ENCODE peak calls at places on chromosomes 4 and X, in ten cellular contexts. G is aorta; A is omental fat pad; N is stimulated activated CD4-positive, alpha-beta T cell treated with anti-CD3 and anti-CD28 coated beads, TNF-alpha, amount 100 ng/mL, for 48 hours; F is body of pancreas; E is dermis blood vessel endothelial cell; O is activated gamma-delta T cell treated with Interleukin-2 at 50 U/mL for 16 hours; P is H7; C is CD4-positive, alpha-beta T cell; T is renal cortical epithelial cell. Z is an unnamed sample.

GRCh38 chrX:72045552-72046277 is 86.0 kb downstream of the RTL5 start:
- DNase-seq in G (no peak), A (no peak), N (no peak), F (no peak), E (peak; percentile 52), O (no peak), P (peak; percentile 72), C (no peak), T (no peak), Z (no peak)

GRCh38 chr4:95120456-95120855 is 362.7 kb downstream of the BMPR1B start:
- DNase-seq in G (no peak), A (no peak), N (no peak), F (no peak), E (no peak), O (no peak), P (no peak), C (no peak), T (no peak), Z (no peak)

GRCh38 chr4:115090483-115091075 is 22.8 kb downstream of the NDST4 start:
- DNase-seq in G (no peak), A (no peak), N (no peak), F (no peak), E (peak; percentile 23), O (no peak), P (peak; percentile 0), C (no peak), T (peak; percentile 37), Z (no peak)

GRCh38 chrX:13661735-13662536 is 9.0 kb downstream of the TCEANC start:
- DNase-seq in G (no peak), A (no peak), N (no peak), F (no peak), E (no peak), O (no peak), P (no peak), C (no peak), T (no peak), Z (no peak)

GRCh38 chr4:136650541-136651277 is 881.6 kb downstream of the PCDH18 start:
- DNase-seq in G (no peak), A (no peak), N (no peak), F (peak; percentile 59), E (no peak), O (no peak), P (no peak), C (no peak), T (peak; percentile 97), Z (no peak)

GRCh38 chr4:1757836-1758235 is 35.3 kb upstream of the FGFR3 start:
- DNase-seq in G (no peak), A (no peak), N (no peak), F (no peak), E (no peak), O (no peak), P (no peak), C (no peak), T (no peak), Z (no peak)

GRCh38 chr4:94032754-94033153 is 174.9 kb upstream of the SMARCAD1 start:
- DNase-seq in G (no peak), A (no peak), N (no peak), F (no peak), E (no peak), O (no peak), P (peak; percentile 4), C (no peak), T (no peak), Z (no peak)

GRCh38 chr4:1776521-1777161 is 16.5 kb upstream of the FGFR3 start:
- DNase-seq in G (no peak), A (no peak), N (no peak), F (peak; percentile 60), E (no peak), O (no peak), P (no peak), C (no peak), T (no peak), Z (no peak)

GRCh38 chr4:139736257-139736626 is 70.6 kb downstream of the MGST2 start:
- DNase-seq in G (no peak), A (no peak), N (no peak), F (no peak), E (no peak), O (no peak), P (no peak), C (no peak), T (no peak), Z (no peak)

GRCh38 chr4:81353861-81354260 is 117.8 kb downstream of the RASGEF1B start:
- DNase-seq in G (no peak), A (no peak), N (no peak), F (no peak), E (no peak), O (no peak), P (no peak), C (no peak), T (no peak), Z (no peak)

GRCh38 chr4:80711956-80712355 is 318.6 kb upstream of the BMP3 start:
- DNase-seq in G (no peak), A (no peak), N (no peak), F (no peak), E (no peak), O (no peak), P (no peak), C (no peak), T (no peak), Z (no peak)

GRCh38 chr4:19177616-19178015 is 1074.1 kb upstream of the SLIT2 start:
- DNase-seq in G (no peak), A (no peak), N (no peak), F (no peak), E (no peak), O (no peak), P (no peak), C (no peak), T (no peak), Z (no peak)

GRCh38 chrX:133440081-133440796 is 24.9 kb upstream of the GPC4 start:
- DNase-seq in G (no peak), A (no peak), N (no peak), F (no peak), E (no peak), O (no peak), P (peak; percentile 48), C (no peak), T (no peak), Z (no peak)

GRCh38 chrX:63661676-63662075 is 123.3 kb downstream of the ARHGEF9 start:
- DNase-seq in G (no peak), A (no peak), N (no peak), F (no peak), E (no peak), O (no peak), P (no peak), C (no peak), T (no peak), Z (no peak)

GRCh38 chrX:40644821-40645358 is 2.5 kb downstream of the CXorf38 start:
- DNase-seq in G (peak; percentile 71), A (no peak), N (peak; percentile 22), F (peak; percentile 58), E (peak; percentile 65), O (peak; percentile 53), P (no peak), C (peak; percentile 25), T (peak; percentile 61), Z (no peak)

GRCh38 chr4:80309301-80310004 is 26.1 kb upstream of the CFAP299 start:
- DNase-seq in G (no peak), A (no peak), N (no peak), F (no peak), E (peak; percentile 50), O (no peak), P (no peak), C (no peak), T (peak; percentile 91), Z (no peak)

GRCh38 chr4:181957088-181957487 is 286.1 kb upstream of the TENM3 start:
- DNase-seq in G (peak; percentile 48), A (no peak), N (no peak), F (peak; percentile 42), E (no peak), O (no peak), P (no peak), C (no peak), T (peak; percentile 92), Z (no peak)

GRCh38 chrX:45900751-45901150 is 644.5 kb downstream of the ZNF674 start:
- DNase-seq in G (no peak), A (no peak), N (no peak), F (no peak), E (no peak), O (no peak), P (no peak), C (no peak), T (peak; percentile 3), Z (no peak)

GRCh38 chr4:128768373-128768996 is 41.0 kb upstream of the JADE1 start:
- DNase-seq in G (no peak), A (no peak), N (no peak), F (no peak), E (no peak), O (no peak), P (no peak), C (no peak), T (no peak), Z (no peak)

GRCh38 chr4:15339732-15340131 is 88.1 kb upstream of the C1QTNF7 start:
- DNase-seq in G (no peak), A (no peak), N (no peak), F (no peak), E (no peak), O (no peak), P (no peak), C (no peak), T (no peak), Z (no peak)

GRCh38 chr4:25509656-25510055 is 132.6 kb downstream of the ANAPC4 start:
- DNase-seq in G (no peak), A (no peak), N (no peak), F (no peak), E (no peak), O (no peak), P (no peak), C (no peak), T (no peak), Z (no peak)

GRCh38 chr4:76022031-76022430 is 1.3 kb downstream of the CXCL10 start:
- DNase-seq in G (no peak), A (no peak), N (no peak), F (no peak), E (no peak), O (no peak), P (no peak), C (no peak), T (no peak), Z (no peak)

GRCh38 chr4:14856076-14856926 is 146.0 kb upstream of the CPEB2 start:
- DNase-seq in G (peak; percentile 84), A (no peak), N (peak; percentile 49), F (no peak), E (no peak), O (no peak), P (no peak), C (no peak), T (peak; percentile 100), Z (no peak)

GRCh38 chr4:109027016-109027500 is 264.2 kb upstream of the ETNPPL start:
- DNase-seq in G (no peak), A (no peak), N (no peak), F (no peak), E (peak; percentile 63), O (no peak), P (no peak), C (no peak), T (no peak), Z (no peak)

GRCh38 chr4:64192731-64193412 is 216.4 kb downstream of the TECRL start:
- DNase-seq in G (no peak), A (no peak), N (no peak), F (no peak), E (no peak), O (no peak), P (no peak), C (no peak), T (no peak), Z (no peak)